ENCODE peak calls at places on chromosomes 4 and X, in seven cellular contexts. P is neuronal stem cell; A is T-helper 9 cell; E is AG09309; O is effector memory CD8-positive, alpha-beta T cell; Q is activated CD4-positive, alpha-beta T cell treated with anti-CD3 and anti-CD28 coated beads, Interleukin-2, amount 50 U/mL, for 1 hour; N is AG08396. V is an unnamed sample.

GRCh38 chrX:26032141-26032917 is 105.8 kb upstream of the MAGEB18 start:
- DNase-seq in E (no peak), A (no peak), P (no peak), Q (no peak), N (no peak), O (no peak), V (no peak)

GRCh38 chr4:96649536-96649935 is 809.6 kb downstream of the PDHA2 start:
- DNase-seq in A (no peak), Q (no peak), O (no peak), N (no peak), P (no peak), E (no peak), V (peak)

GRCh38 chr4:6410078-6410477 is 62.3 kb downstream of the PPP2R2C start:
- DNase-seq in O (no peak), E (no peak), Q (no peak), A (no peak), P (no peak), N (no peak), V (no peak)

GRCh38 chr4:87566276-87566675 is 37.1 kb upstream of the SPARCL1 start:
- DNase-seq in A (no peak), E (no peak), P (no peak), O (no peak), N (no peak), Q (no peak), V (no peak)

GRCh38 chr4:102575369-102576129 is 74.4 kb downstream of the NFKB1 start:
- DNase-seq in A (no peak), N (no peak), P (no peak), Q (no peak), O (no peak), E (no peak), V (no peak)

GRCh38 chr4:120902925-120903324 is 19.6 kb downstream of the PRDM5 start:
- DNase-seq in Q (no peak), N (no peak), E (no peak), O (no peak), P (no peak), A (no peak), V (no peak)

GRCh38 chr4:89492476-89493110 is 185.0 kb upstream of the GPRIN3 start:
- DNase-seq in O (no peak), Q (no peak), E (peak), N (peak), A (no peak), P (no peak), V (peak)

GRCh38 chr4:3674479-3674851 is 91.7 kb upstream of the ADRA2C start:
- DNase-seq in E (no peak), Q (no peak), P (no peak), N (no peak), O (no peak), A (no peak), V (no peak)

GRCh38 chr4:25113915-25114904 is 46.0 kb downstream of the SEPSECS start:
- DNase-seq in E (peak), N (peak), A (no peak), O (no peak), Q (no peak), P (no peak), V (no peak)

GRCh38 chr4:163523791-163524365 is 29.4 kb downstream of the TMA16 start:
- DNase-seq in A (no peak), P (no peak), O (no peak), N (no peak), E (no peak), Q (no peak), V (no peak)

GRCh38 chr4:1359161-1359535 is 12.1 kb downstream of the UVSSA start:
- DNase-seq in E (no peak), Q (no peak), N (no peak), O (no peak), P (no peak), A (no peak), V (no peak)

GRCh38 chrX:31480696-31481095 is 408.9 kb upstream of the FTHL17 start:
- DNase-seq in Q (no peak), A (no peak), O (no peak), E (no peak), P (no peak), N (no peak), V (no peak)

GRCh38 chr4:93396274-93396673 is 432.3 kb upstream of the ATOH1 start:
- DNase-seq in P (no peak), A (no peak), N (no peak), O (no peak), E (no peak), Q (no peak), V (peak)

GRCh38 chr4:25949994-25950393 is 36.0 kb downstream of the SMIM20 start:
- DNase-seq in E (no peak), O (no peak), N (no peak), P (no peak), A (no peak), Q (no peak), V (no peak)

GRCh38 chr4:159298502-159298901 is 195.6 kb downstream of the RAPGEF2 start:
- DNase-seq in Q (no peak), O (no peak), E (peak), A (no peak), P (no peak), N (peak), V (no peak)

GRCh38 chr4:112514449-112515277 is 1.3 kb downstream of the NEUROG2 start:
- DNase-seq in E (no peak), P (peak), N (no peak), O (no peak), A (no peak), Q (no peak), V (no peak)

GRCh38 chr4:89836897-89837384 is at the start of gene SNCA:
- DNase-seq in P (no peak), E (no peak), A (no peak), N (peak), O (no peak), Q (peak), V (no peak)

GRCh38 chrX:129606918-129607317 is 47.8 kb downstream of the APLN start:
- DNase-seq in A (peak), P (peak), Q (peak), O (peak), E (no peak), N (peak), V (peak)

GRCh38 chr4:184544711-184545409 is 70.5 kb upstream of the IRF2 start:
- DNase-seq in E (no peak), N (no peak), P (no peak), A (no peak), O (no peak), Q (no peak), V (no peak)

GRCh38 chrX:38041237-38041636 is 34.9 kb downstream of the SYTL5 start:
- DNase-seq in N (no peak), O (no peak), P (no peak), A (no peak), E (no peak), Q (no peak), V (no peak)

GRCh38 chrX:20267924-20268701 is 1.4 kb upstream of the RPS6KA3 start:
- DNase-seq in E (no peak), N (no peak), O (no peak), P (no peak), Q (peak), A (peak), V (no peak)

GRCh38 chrX:133085785-133086184 is 11.1 kb downstream of the USP26 start:
- DNase-seq in O (no peak), E (no peak), P (no peak), A (no peak), N (no peak), Q (no peak), V (no peak)